ENCODE peak calls at places on chromosomes 12 and 14, in seven cellular contexts. Q, R, J, G, E, I and Z are unnamed samples. For H3K9me2, the result is how much of the 10 kb centered on the place peaks cover.

GRCh38 chr14:89332031-89332430 is 85.0 kb downstream of the FOXN3 start:
- DNase-seq in Q (no peak), I (no peak), R (no peak), J (peak), G (no peak), E (peak), Z (no peak)

GRCh38 chr12:105983622-105984325 is 155.0 kb downstream of the NUAK1 start:
- DNase-seq in G (no peak), R (no peak), I (no peak), J (peak), E (peak), Q (no peak), Z (no peak)

GRCh38 chr14:33542338-33543290 is 408.3 kb downstream of the EGLN3 start:
- DNase-seq in G (no peak), I (no peak), E (no peak), J (no peak), R (no peak), Q (no peak), Z (no peak)

GRCh38 chr12:50394469-50395029 is 1.9 kb downstream of the FAM186A start:
- DNase-seq in R (no peak), E (peak), Q (no peak), J (peak), G (no peak), I (no peak), Z (peak)

GRCh38 chr12:11725616-11726015 is 76.1 kb downstream of the ETV6 start:
- DNase-seq in Q (no peak), G (no peak), J (no peak), E (no peak), R (no peak), I (no peak), Z (no peak)

GRCh38 chr14:60233891-60234290 is 15.1 kb upstream of the PPM1A start:
- DNase-seq in R (no peak), G (no peak), I (no peak), Q (no peak), J (no peak), E (no peak), Z (no peak)

GRCh38 chr12:111148005-111148404 is 220.9 kb downstream of the PHETA1 start:
- DNase-seq in E (no peak), R (no peak), G (no peak), J (no peak), Q (no peak), I (no peak), Z (no peak)

GRCh38 chr14:75295491-75296338 is 17.1 kb downstream of the FOS start:
- DNase-seq in J (peak), E (peak), I (peak), R (peak), G (no peak), Q (peak), Z (peak)

GRCh38 chr12:109378579-109378978 is 30.9 kb downstream of the MYO1H start:
- DNase-seq in E (no peak), Q (no peak), I (no peak), R (no peak), J (no peak), G (no peak), Z (no peak)

GRCh38 chr12:41190360-41190759 is 2.2 kb downstream of the PDZRN4 start:
- DNase-seq in E (peak), J (peak), G (no peak), Q (peak), I (no peak), R (peak), Z (no peak)

GRCh38 chr12:90280033-90280432 is 571.4 kb upstream of the ATP2B1 start:
- DNase-seq in J (peak), Q (no peak), E (peak), I (no peak), G (no peak), R (no peak), Z (no peak)

GRCh38 chr12:51972849-51973273 is 21.4 kb downstream of the ACVR1B start:
- DNase-seq in R (no peak), Q (peak), E (no peak), J (peak), I (no peak), G (no peak), Z (no peak)

GRCh38 chr12:74242088-74242487 is 295.5 kb upstream of the ATXN7L3B start:
- DNase-seq in I (no peak), R (no peak), E (no peak), J (no peak), Q (no peak), G (no peak), Z (no peak)

GRCh38 chr12:23204933-23205778 is 580.2 kb downstream of the ETNK1 start:
- DNase-seq in Q (peak), J (peak), G (peak), E (peak), R (peak), I (peak), Z (peak)

GRCh38 chr12:3724096-3724805 is 28.7 kb downstream of the CRACR2A start:
- DNase-seq in G (no peak), Q (no peak), E (no peak), J (no peak), R (no peak), I (no peak), Z (no peak)

GRCh38 chr12:131267576-131267975 is 313.9 kb downstream of the ADGRD1 start:
- DNase-seq in I (no peak), G (no peak), E (no peak), R (no peak), Q (no peak), J (no peak), Z (no peak)

GRCh38 chr14:56555921-56556570 is 23.6 kb upstream of the TMEM260 start:
- DNase-seq in I (peak), E (peak), J (peak), Q (peak), G (peak), R (peak), Z (no peak)

GRCh38 chr12:131137836-131138637 is 184.3 kb downstream of the ADGRD1 start:
- DNase-seq in Q (peak), G (no peak), I (no peak), E (peak), J (peak), R (no peak), Z (no peak)

GRCh38 chr12:40733871-40734270 is 41.6 kb downstream of the CNTN1 start:
- DNase-seq in E (no peak), G (no peak), R (no peak), I (no peak), Q (no peak), J (no peak), Z (no peak)

GRCh38 chr12:112751844-112752243 is 39.7 kb upstream of the RPH3A start:
- DNase-seq in J (no peak), Q (no peak), R (no peak), E (no peak), I (no peak), G (no peak), Z (no peak)

GRCh38 chr14:35879654-35880249 is 53.6 kb downstream of the BRMS1L start:
- DNase-seq in G (peak), R (peak), E (peak), Q (no peak), J (peak), I (no peak), Z (no peak)

GRCh38 chr14:29654910-29655590 is 272.6 kb downstream of the PRKD1 start:
- DNase-seq in E (no peak), R (no peak), I (no peak), G (no peak), Q (no peak), J (peak), Z (no peak)

GRCh38 chr14:55212611-55213010 is 21.2 kb upstream of the DLGAP5 start:
- DNase-seq in J (no peak), Q (no peak), E (no peak), I (no peak), R (no peak), G (no peak), Z (no peak)

GRCh38 chr14:44589180-44589579 is 82.1 kb upstream of the FSCB start:
- DNase-seq in I (no peak), R (no peak), Q (no peak), J (no peak), G (no peak), E (peak), Z (no peak)

GRCh38 chr14:76855066-76855465 is 28.9 kb downstream of the LRRC74A start:
- DNase-seq in R (no peak), Q (no peak), G (no peak), I (no peak), J (no peak), E (no peak), Z (no peak)

GRCh38 chr14:99790201-99790977 is 2.8 kb upstream of the EML1 start:
- DNase-seq in E (no peak), I (no peak), R (no peak), G (no peak), J (no peak), Q (no peak), Z (no peak)

GRCh38 chr12:120402217-120402616 is 33.3 kb upstream of the MSI1 start:
- DNase-seq in E (no peak), Q (no peak), J (no peak), R (peak), I (no peak), G (no peak), Z (no peak)

GRCh38 chr12:49043856-49044258 is 16.7 kb downstream of the KMT2D start:
- DNase-seq in I (peak), E (peak), G (no peak), J (peak), R (peak), Q (peak), Z (peak)

GRCh38 chr12:106126441-106127288 is 12.1 kb downstream of the NUAK1 start:
- DNase-seq in J (peak), R (no peak), I (no peak), E (peak), G (no peak), Q (peak), Z (peak)

GRCh38 chr12:112001555-112001954 is 11.4 kb downstream of the TMEM116 start:
- DNase-seq in G (no peak), J (peak), I (no peak), E (no peak), Q (no peak), R (no peak), Z (no peak)

GRCh38 chr12:93563807-93564538 is 8.5 kb upstream of the SOCS2 start:
- DNase-seq in G (peak), R (peak), J (peak), E (peak), I (peak), Q (peak), Z (peak)

GRCh38 chr12:116637589-116638165 is 78.5 kb downstream of the MAP1LC3B2 start:
- DNase-seq in Q (no peak), R (no peak), E (no peak), I (no peak), J (peak), G (no peak), Z (no peak)

GRCh38 chr14:65019944-65020566 is 33.4 kb downstream of the FNTB start:
- DNase-seq in G (peak), I (peak), Q (peak), E (peak), J (peak), R (peak), Z (peak)

GRCh38 chr12:27142102-27142721 is 59.8 kb upstream of the C12orf71 start:
- DNase-seq in E (peak), I (peak), R (peak), Q (peak), G (peak), J (peak), Z (peak)

GRCh38 chr14:32708134-32708533 is 230.5 kb upstream of the NPAS3 start:
- DNase-seq in J (no peak), G (no peak), R (no peak), E (no peak), Q (no peak), I (no peak), Z (no peak)

GRCh38 chr14:60862283-60862682 is 118.6 kb downstream of the TRMT5 start:
- DNase-seq in G (no peak), J (no peak), E (peak), I (no peak), Q (peak), R (no peak), Z (peak)

GRCh38 chr12:59389968-59390576 is 205.8 kb upstream of the SLC16A7 start:
- DNase-seq in R (peak), I (no peak), G (no peak), J (no peak), E (no peak), Q (no peak), Z (no peak)

GRCh38 chr12:41108032-41108431 is 80.1 kb upstream of the PDZRN4 start:
- DNase-seq in R (no peak), I (no peak), G (no peak), J (no peak), E (no peak), Q (peak), Z (no peak)

GRCh38 chr14:37598973-37599526 is 3.6 kb downstream of the TTC6 start:
- DNase-seq in G (no peak), Q (no peak), I (no peak), E (no peak), J (no peak), R (no peak), Z (no peak)

GRCh38 chr14:37599527-37600368 is 4.3 kb downstream of the TTC6 start:
- DNase-seq in G (no peak), E (peak), Q (peak), R (peak), J (peak), I (no peak), Z (no peak)

GRCh38 chr14:37596790-37597189 is 1.4 kb downstream of the TTC6 start:
- DNase-seq in I (no peak), G (no peak), E (peak), Q (no peak), R (no peak), J (no peak), Z (no peak)

GRCh38 chr14:37597538-37598084 is 2.2 kb downstream of the TTC6 start:
- DNase-seq in G (no peak), E (peak), J (peak), R (peak), Q (peak), I (no peak), Z (peak)

GRCh38 chr14:37598085-37598972 is 2.9 kb downstream of the TTC6 start:
- DNase-seq in E (peak), I (no peak), Q (peak), R (peak), J (no peak), G (no peak), Z (peak)
- TF ChIP-seq EZH2 in E (no peak), I (no peak), Q (peak), R (peak), J (no peak), G (no peak), Z (no peak)

GRCh38 chr12:10247659-10248058 is 35.0 kb downstream of the GABARAPL1 start:
- DNase-seq in I (no peak), G (no peak), R (no peak), E (no peak), J (no peak), Q (no peak), Z (no peak)
- H3K4me2 ChIP-seq in I (no peak), G (no peak), R (no peak), E (no peak), J (no peak), Q (no peak), Z (no peak)

GRCh38 chr12:69440016-69440415 is 30.2 kb upstream of the FRS2 start:
- DNase-seq in G (no peak), I (no peak), J (no peak), E (peak), Q (no peak), R (no peak), Z (no peak)

GRCh38 chr12:69442894-69443293 is 27.3 kb upstream of the FRS2 start:
- DNase-seq in E (peak), I (no peak), J (peak), R (no peak), G (no peak), Q (no peak), Z (no peak)

GRCh38 chr12:69438539-69438938 is 31.6 kb upstream of the FRS2 start:
- DNase-seq in I (no peak), J (no peak), E (no peak), R (no peak), Q (no peak), G (no peak), Z (no peak)

GRCh38 chr12:69443916-69444315 is 26.3 kb upstream of the FRS2 start:
- DNase-seq in E (no peak), G (no peak), I (no peak), Q (no peak), J (no peak), R (no peak), Z (no peak)

GRCh38 chr12:69440886-69441285 is 29.3 kb upstream of the FRS2 start:
- DNase-seq in E (no peak), J (no peak), R (no peak), Q (no peak), I (no peak), G (no peak), Z (no peak)
- H3K9me2 ChIP-seq in E (under half), J (under half), R (under half), Q (under half), I (under half), G (under half), Z (under half)

DNA sequence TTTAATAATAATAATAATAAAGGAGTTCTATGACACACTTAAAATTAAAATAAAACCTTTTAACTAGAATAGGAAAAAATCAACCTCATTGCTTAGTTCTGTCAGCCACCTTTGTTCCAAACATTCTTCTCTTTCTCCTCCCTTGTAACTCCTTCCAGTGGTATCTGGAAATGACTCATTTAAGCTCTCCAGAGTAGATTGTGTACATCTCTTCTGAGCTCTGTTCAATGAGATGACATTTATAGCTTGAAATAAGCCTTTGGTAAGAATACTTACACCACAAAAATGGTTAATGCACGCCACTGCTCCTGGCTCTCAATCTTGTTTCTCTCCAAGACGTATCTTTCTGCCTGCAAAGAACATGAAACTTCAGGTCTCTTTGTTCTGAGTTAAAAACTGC is 70.3 kb downstream of the STAB2 start:
- DNase-seq in R (no peak), E (peak), Q (no peak), I (no peak), G (no peak), J (peak), Z (no peak)
- TF ChIP-seq EZH2 in R (no peak), E (no peak), Q (no peak), I (no peak), G (no peak), J (no peak), Z (no peak)

DNA sequence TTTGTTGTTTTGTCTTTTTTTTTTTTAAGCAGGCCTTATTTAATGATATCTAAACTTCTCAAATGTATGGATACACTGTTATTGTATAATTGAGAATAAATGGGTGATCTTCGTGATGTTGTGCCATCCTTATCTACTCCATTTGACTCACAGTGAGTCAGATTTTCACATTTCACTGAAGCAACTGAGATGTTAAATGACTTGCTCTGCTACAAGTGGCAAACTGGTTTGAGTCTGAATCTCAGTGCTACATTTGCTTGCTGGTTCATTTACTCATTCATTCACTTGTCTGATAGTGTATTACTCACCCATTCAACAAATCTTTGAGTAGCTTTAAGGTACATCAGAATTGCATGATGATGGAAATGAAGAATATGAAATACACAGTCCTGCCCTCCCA is 2.6 kb downstream of the KIAA0586 start:
- DNase-seq in Q (no peak), R (no peak), I (no peak), J (peak), E (peak), G (no peak), Z (no peak)
- H3K4me2 ChIP-seq in Q (peak), R (no peak), I (no peak), J (peak), E (peak), G (no peak), Z (peak)

GRCh38 chr12:24948816-24949722 is at the start of gene BCAT1:
- DNase-seq in R (peak), J (peak), E (no peak), G (no peak), Q (peak), I (peak), Z (peak)
- H3K9me2 ChIP-seq in R (under half), J (under half), E (under half), G (under half), Q (under half), I (under half), Z (under half)

GRCh38 chr14:69574266-69574953 is at the start of gene CCDC177:
- DNase-seq in E (peak), Q (peak), R (peak), J (peak), I (peak), G (peak), Z (peak)
- TF ChIP-seq EZH2 in E (peak), Q (peak), R (peak), J (no peak), I (no peak), G (no peak), Z (peak)